ENCODE peak calls at places on chromosome 18, in six cellular contexts. D, A, J, U, K and Y are unnamed samples.

GRCh38 chr18:32353257-32353656 is 117.4 kb downstream of the GAREM1 start:
- DNase-seq in D (no peak), A (no peak), J (no peak), U (no peak), K (no peak), Y (no peak)

GRCh38 chr18:32637216-32637615 is 135.6 kb downstream of the KLHL14 start:
- DNase-seq in D (no peak), A (no peak), J (no peak), U (no peak), K (no peak), Y (no peak)

GRCh38 chr18:44835555-44836156 is 155.0 kb downstream of the SETBP1 start:
- DNase-seq in D (no peak), A (no peak), J (peak; percentile 19), U (no peak), K (no peak), Y (no peak)

GRCh38 chr18:78679861-78680260 is 299.8 kb upstream of the SALL3 start:
- DNase-seq in D (no peak), A (no peak), J (no peak), U (no peak), K (no peak), Y (no peak)

GRCh38 chr18:74519320-74520095 is 14.8 kb upstream of the CNDP1 start:
- DNase-seq in D (no peak), A (no peak), J (no peak), U (no peak), K (no peak), Y (no peak)

GRCh38 chr18:808086-808485 is 4.0 kb downstream of the YES1 start:
- DNase-seq in D (peak; percentile 45), A (no peak), J (peak; percentile 33), U (no peak), K (no peak), Y (peak; percentile 41)

GRCh38 chr18:49161627-49162026 is 210.9 kb upstream of the SMAD7 start:
- DNase-seq in D (peak; percentile 62), A (no peak), J (peak; percentile 25), U (no peak), K (peak; percentile 4), Y (peak; percentile 54)

GRCh38 chr18:23135679-23136325 is 517 bp downstream of the CABLES1 start:
- DNase-seq in D (peak; percentile 54), A (no peak), J (peak; percentile 68), U (peak; percentile 61), K (peak; percentile 64), Y (peak; percentile 42)

GRCh38 chr18:74577019-74577418 is 20.7 kb upstream of the ZNF407 start:
- DNase-seq in D (no peak), A (no peak), J (no peak), U (no peak), K (no peak), Y (no peak)

GRCh38 chr18:56413862-56414261 is 224.5 kb downstream of the TXNL1 start:
- DNase-seq in D (no peak), A (no peak), J (no peak), U (no peak), K (no peak), Y (no peak)

GRCh38 chr18:24114924-24115549 is 23.8 kb upstream of the CABYR start:
- DNase-seq in D (no peak), A (no peak), J (no peak), U (no peak), K (no peak), Y (no peak)

GRCh38 chr18:79611040-79611681 is 68.4 kb upstream of the CTDP1 start:
- DNase-seq in D (peak; percentile 92), A (no peak), J (no peak), U (peak; percentile 22), K (peak; percentile 78), Y (peak; percentile 90)

GRCh38 chr18:54165450-54165849 is 59.0 kb downstream of the MBD2 start:
- DNase-seq in D (no peak), A (no peak), J (no peak), U (no peak), K (no peak), Y (no peak)

GRCh38 chr18:43596106-43596712 is 318.9 kb upstream of the SYT4 start:
- DNase-seq in D (peak; percentile 46), A (no peak), J (peak; percentile 40), U (no peak), K (peak; percentile 36), Y (peak; percentile 48)

GRCh38 chr18:31091350-31091749 is 10.9 kb downstream of the DSC2 start:
- DNase-seq in D (no peak), A (no peak), J (no peak), U (no peak), K (no peak), Y (no peak)

GRCh38 chr18:43571078-43571689 is 293.9 kb upstream of the SYT4 start:
- DNase-seq in D (peak; percentile 69), A (no peak), J (peak; percentile 67), U (no peak), K (peak; percentile 67), Y (peak; percentile 72)

GRCh38 chr18:39698436-39698835 is 2132.8 kb upstream of the CELF4 start:
- DNase-seq in D (no peak), A (no peak), J (no peak), U (no peak), K (no peak), Y (no peak)

GRCh38 chr18:71682591-71682990 is 861.6 kb downstream of the CBLN2 start:
- DNase-seq in D (no peak), A (no peak), J (no peak), U (no peak), K (no peak), Y (no peak)
- H3K4me3 ChIP-seq in D (no peak overlapping the region), A (no peak overlapping the region), J (no peak overlapping the region), U (no peak overlapping the region), K (no peak overlapping the region), Y (no peak overlapping the region)

DNA sequence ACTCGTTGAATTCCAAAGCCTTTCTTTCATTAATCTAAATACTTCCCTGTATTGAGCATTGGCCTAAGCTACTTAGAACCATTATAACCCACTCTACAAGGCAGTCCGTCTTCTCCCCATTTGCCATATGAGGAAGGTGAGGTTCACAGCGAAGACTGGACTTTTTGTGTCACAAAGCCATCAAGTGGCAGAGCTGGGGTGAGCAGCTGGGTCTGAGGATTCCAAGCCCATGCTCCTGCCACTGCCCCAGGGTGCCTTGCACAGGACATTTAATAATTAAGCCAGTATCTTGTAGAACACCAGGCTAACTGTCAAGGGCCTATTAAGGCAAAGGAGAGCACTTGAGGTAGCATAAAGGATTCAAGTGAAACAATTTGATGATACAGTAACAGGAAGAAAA is 68.8 kb upstream of the ZNF397 start:
- DNase-seq in D (no peak), A (no peak), J (no peak), U (no peak), K (no peak), Y (no peak)
- TF ChIP-seq CTCF in D (no peak), A (no peak), J (no peak), U (no peak), K (no peak), Y (no peak)

GRCh38 chr18:2848145-2848878 is 1.5 kb downstream of the EMILIN2 start:
- DNase-seq in D (peak; percentile 16), A (no peak), J (peak; percentile 59), U (no peak), K (no peak), Y (no peak)
- H3K4me3 ChIP-seq in D (peak overlapping the region; percentile 71), A (peak overlapping the region; percentile 48), J (peak overlapping the region; percentile 55), U (peak overlapping the region; percentile 62), K (peak overlapping the region; percentile 83), Y (peak overlapping the region; percentile 6)

GRCh38 chr18:3689986-3690681 is 240.2 kb downstream of the TGIF1 start:
- DNase-seq in D (no peak), A (no peak), J (no peak), U (no peak), K (no peak), Y (no peak)

GRCh38 chr18:3692113-3692621 is 242.2 kb downstream of the TGIF1 start:
- DNase-seq in D (no peak), A (no peak), J (no peak), U (no peak), K (no peak), Y (no peak)

GRCh38 chr18:3689091-3689490 is 239.1 kb downstream of the TGIF1 start:
- DNase-seq in D (peak; percentile 52), A (no peak), J (no peak), U (no peak), K (no peak), Y (no peak)

GRCh38 chr18:3688682-3689081 is 238.7 kb downstream of the TGIF1 start:
- DNase-seq in D (peak; percentile 85), A (no peak), J (peak; percentile 98), U (no peak), K (peak; percentile 69), Y (peak; percentile 79)

DNA sequence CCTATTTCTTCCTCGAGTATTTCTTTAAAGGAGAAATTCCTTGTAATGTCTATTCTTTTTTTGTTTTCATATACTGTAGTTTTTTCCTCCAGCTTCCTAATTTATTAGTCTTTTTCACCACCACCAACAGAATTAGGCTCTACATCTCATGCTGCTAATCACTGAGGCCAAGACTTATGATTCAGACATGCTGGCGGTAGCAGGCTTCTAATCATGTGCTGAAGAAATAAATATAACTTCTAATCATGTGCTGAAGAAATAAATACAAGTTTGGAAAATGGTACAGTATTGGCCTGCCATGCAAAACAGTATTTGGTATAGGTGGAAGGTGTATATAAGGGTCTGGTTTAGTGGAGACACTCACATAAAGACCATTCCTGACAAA is 240.7 kb downstream of the TGIF1 start:
- DNase-seq in D (no peak), A (no peak), J (no peak), U (no peak), K (no peak), Y (no peak)
- TF ChIP-seq CTCF in D (no peak), A (no peak), J (no peak), U (no peak), K (no peak), Y (no peak)

DNA sequence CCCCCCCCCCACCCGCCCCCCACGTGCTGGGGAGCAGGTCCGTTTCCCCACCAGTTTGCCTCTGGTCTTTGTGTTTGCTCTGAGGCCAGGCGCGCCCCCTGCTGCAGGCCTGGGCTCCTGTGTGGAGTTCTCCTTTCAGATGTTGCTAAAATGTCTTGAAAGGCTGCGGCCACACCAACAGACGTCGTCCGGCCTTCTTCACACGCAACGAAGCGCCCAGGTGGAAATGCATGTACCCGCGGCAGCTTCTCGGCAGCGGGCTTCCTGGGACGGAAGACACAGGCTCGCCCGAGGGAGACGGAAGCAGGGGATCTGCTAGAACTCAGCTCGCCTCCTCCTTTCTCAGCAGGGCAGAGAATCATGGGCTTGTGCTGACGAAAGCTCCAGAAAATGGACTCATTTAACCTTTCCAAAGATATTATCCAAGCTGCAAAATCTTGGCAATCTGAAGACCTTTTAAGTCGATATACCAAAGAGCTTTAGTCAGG is 125.3 kb upstream of the ZNF516 start:
- DNase-seq in D (peak; percentile 86), A (peak; percentile 26), J (peak; percentile 93), U (peak; percentile 82), K (peak; percentile 87), Y (peak; percentile 78)
- H3K4me3 ChIP-seq in D (peak overlapping the region; percentile 13), A (no peak overlapping the region), J (peak overlapping the region; percentile 26), U (peak overlapping the region; percentile 51), K (peak overlapping the region; percentile 6), Y (peak overlapping the region; percentile 33)

GRCh38 chr18:12328179-12328823 is 20.3 kb downstream of the TUBB6 start:
- DNase-seq in D (no peak), A (no peak), J (no peak), U (no peak), K (no peak), Y (no peak)
- TF ChIP-seq CTCF in D (no peak), A (no peak), J (no peak), U (peak; percentile 9), K (no peak), Y (no peak)

GRCh38 chr18:33729556-33729955 is 151.5 kb downstream of the ASXL3 start:
- DNase-seq in D (no peak), A (no peak), J (no peak), U (no peak), K (no peak), Y (no peak)
- H3K4me3 ChIP-seq in D (no peak overlapping the region), A (no peak overlapping the region), J (no peak overlapping the region), U (no peak overlapping the region), K (no peak overlapping the region), Y (no peak overlapping the region)